ENCODE peak calls at places on chromosomes 3 and 15, in four cellular contexts. H is IMR-90, B is mesenchymal stem cell, M is neuronal stem cell. G is an unnamed sample. For H3K4me1, the result is how much of the 10 kb centered on the place peaks cover.

GRCh38 chr3:185688808-185689207 is 102.7 kb downstream of the SENP2 start:
- DNase-seq in H (peak), B (peak), M (no peak), G (peak)

GRCh38 chr15:42670441-42670840 is 66.5 kb downstream of the CDAN1 start:
- DNase-seq in H (no peak), B (no peak), M (no peak), G (no peak)

GRCh38 chr3:162087361-162087760 is 590.8 kb downstream of the OTOL1 start:
- DNase-seq in H (no peak), B (no peak), M (no peak), G (no peak)

GRCh38 chr3:177358085-177358967 is 161.0 kb upstream of the TBL1XR1 start:
- DNase-seq in H (peak), B (peak), M (no peak), G (peak)

GRCh38 chr3:197874064-197874463 is 75.9 kb upstream of the RPL35A start:
- DNase-seq in H (no peak), B (no peak), M (no peak), G (no peak)

GRCh38 chr15:101225658-101226057 is 26.2 kb downstream of the CHSY1 start:
- DNase-seq in H (peak), B (peak), M (no peak), G (no peak)

GRCh38 chr15:57554063-57554820 is 37.5 kb upstream of the MYZAP start:
- DNase-seq in H (no peak), B (no peak), M (no peak), G (no peak)

GRCh38 chr3:35946121-35946856 is 307.0 kb downstream of the ARPP21 start:
- DNase-seq in H (peak), B (peak), M (peak), G (no peak)

GRCh38 chr3:107969994-107970896 is 120.6 kb downstream of the CD47 start:
- DNase-seq in H (peak), B (no peak), M (no peak), G (no peak)

GRCh38 chr15:31278056-31278445 is 48.6 kb upstream of the KLF13 start:
- DNase-seq in H (no peak), B (no peak), M (no peak), G (peak)

GRCh38 chr3:111904376-111905241 is 45.5 kb downstream of the PHLDB2 start:
- DNase-seq in H (peak), B (peak), M (no peak), G (no peak)

GRCh38 chr3:81891056-81891455 is 129.6 kb upstream of the GBE1 start:
- DNase-seq in H (no peak), B (no peak), M (no peak), G (no peak)

GRCh38 chr3:194272221-194272620 is 78.9 kb downstream of the CPN2 start:
- DNase-seq in H (no peak), B (no peak), M (no peak), G (peak)

GRCh38 chr3:101827211-101828174 is 21.8 kb upstream of the NFKBIZ start:
- DNase-seq in H (peak), B (peak), M (peak), G (peak)

GRCh38 chr3:72663429-72663828 is 184.8 kb downstream of the SHQ1 start:
- DNase-seq in H (no peak), B (peak), M (no peak), G (no peak)

GRCh38 chr3:57512174-57512573 is 32.0 kb downstream of the DNAH12 start:
- DNase-seq in H (peak), B (peak), M (no peak), G (no peak)

DNA sequence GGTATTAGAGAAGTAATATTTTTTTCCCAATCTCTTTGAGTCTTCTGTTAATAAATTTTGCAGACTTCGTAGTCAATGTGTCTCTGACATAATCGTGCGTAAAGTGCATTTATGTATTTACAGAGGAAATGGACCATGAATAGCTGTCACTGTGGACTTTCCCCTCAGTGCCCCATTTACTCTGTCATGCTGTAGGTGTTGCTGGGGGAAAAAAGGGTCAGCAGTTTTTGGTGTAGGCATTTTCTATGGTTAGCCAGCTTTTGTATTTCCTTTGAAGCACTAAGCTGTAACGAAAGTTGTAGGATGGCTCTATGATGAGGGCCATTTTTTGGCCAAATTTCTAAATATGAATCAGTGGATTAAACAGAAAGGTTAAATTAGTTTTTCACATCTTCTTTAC is 598.4 kb downstream of the FGF12 start:
- DNase-seq in H (no peak), B (no peak), M (no peak), G (no peak)
- H3K4me1 ChIP-seq in H (under half), B (under half), M (under half), G (under half)

GRCh38 chr3:45700570-45701073 is 11.4 kb downstream of the SACM1L start:
- DNase-seq in H (no peak), B (no peak), M (no peak), G (no peak)
- H4K91ac ChIP-seq in H (no peak), B (no peak), M (no peak), G (no peak)

DNA sequence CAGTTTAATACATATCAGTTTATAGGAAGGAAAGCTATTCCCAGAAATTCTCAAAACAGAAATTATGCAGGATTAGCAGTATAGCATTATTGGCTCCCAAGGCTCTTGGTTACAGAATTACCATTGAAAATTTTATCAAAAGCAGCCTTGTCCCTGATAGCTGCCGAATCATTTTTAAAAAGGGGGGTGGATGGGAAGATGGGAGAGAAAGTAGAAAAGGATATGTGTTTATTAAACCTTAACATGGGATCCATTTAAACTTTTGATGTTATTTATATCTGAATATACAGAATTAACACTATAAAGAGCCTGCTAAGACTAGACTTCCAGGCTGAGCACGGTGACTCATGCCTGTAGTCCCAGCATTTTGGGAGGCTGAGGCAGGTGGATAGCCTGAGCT is 10.8 kb downstream of the RCN2 start:
- DNase-seq in H (no peak), B (no peak), M (no peak), G (no peak)
- H3K4me1 ChIP-seq in H (under half), B (under half), M (under half), G (under half)

DNA sequence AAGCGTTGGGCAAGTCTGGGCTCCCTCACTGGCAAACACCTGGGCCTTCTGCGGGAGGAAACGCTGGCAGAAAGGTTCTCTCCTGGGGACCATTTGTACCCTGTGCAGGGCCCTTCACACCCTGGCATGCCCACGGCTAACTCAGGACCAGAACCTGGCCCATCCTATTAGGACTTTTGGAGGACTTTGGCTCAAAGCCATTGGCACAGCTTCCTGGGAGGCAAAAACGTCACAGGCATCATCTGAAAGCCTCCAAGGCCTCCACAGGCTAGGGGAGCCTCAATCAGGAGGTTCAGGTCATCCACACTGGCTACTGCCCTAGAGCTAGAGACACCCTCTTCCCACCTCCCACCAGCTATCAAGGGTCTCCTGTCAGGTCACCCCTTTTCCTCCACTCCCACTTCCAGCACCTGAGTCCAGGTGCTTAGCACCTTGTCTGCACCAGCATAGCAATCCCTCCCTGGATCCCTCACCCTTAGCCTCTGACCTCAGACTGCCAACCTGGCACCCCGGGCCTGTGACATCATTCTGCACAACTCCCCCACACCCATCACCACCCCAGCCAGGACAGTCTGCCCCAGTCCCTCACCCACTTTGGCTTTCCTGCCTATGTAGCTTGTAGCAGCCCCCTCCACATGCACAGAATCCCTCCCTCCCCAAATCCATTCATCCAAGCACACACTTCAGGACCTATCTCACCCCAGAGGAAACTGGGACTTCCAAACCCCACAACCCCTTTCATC is 644 bp upstream of the PLXNB1 start:
- DNase-seq in H (no peak), B (no peak), M (no peak), G (no peak)
- H4K91ac ChIP-seq in H (peak), B (no peak), M (no peak), G (no peak)

GRCh38 chr15:66733976-66734375 is 31.9 kb downstream of the SMAD6 start:
- DNase-seq in H (no peak), B (no peak), M (no peak), G (no peak)

GRCh38 chr15:66735909-66736305 is 33.9 kb downstream of the SMAD6 start:
- DNase-seq in H (no peak), B (no peak), M (no peak), G (no peak)

GRCh38 chr15:66737243-66738010 is 35.4 kb downstream of the SMAD6 start:
- DNase-seq in H (no peak), B (no peak), M (no peak), G (no peak)

GRCh38 chr15:66738116-66738515 is 36.1 kb downstream of the SMAD6 start:
- DNase-seq in H (no peak), B (no peak), M (no peak), G (no peak)

GRCh38 chr15:66734961-66735908 is 33.2 kb downstream of the SMAD6 start:
- DNase-seq in H (no peak), B (no peak), M (no peak), G (no peak)
- H3K4me1 ChIP-seq in H (under half), B (under half), M (under half), G (under half)

GRCh38 chr3:160449660-160450598 is at the start of gene TRIM59:
- DNase-seq in H (peak), B (peak), M (peak), G (peak)
- H4K91ac ChIP-seq in H (peak), B (peak), M (peak), G (no peak)

GRCh38 chr15:70192041-70192440 is 94.3 kb upstream of the TLE3 start:
- DNase-seq in H (no peak), B (no peak), M (no peak), G (no peak)

GRCh38 chr15:70192490-70192889 is 94.8 kb upstream of the TLE3 start:
- DNase-seq in H (no peak), B (no peak), M (no peak), G (no peak)

GRCh38 chr15:70195171-70195807 is 97.6 kb upstream of the TLE3 start:
- DNase-seq in H (no peak), B (no peak), M (no peak), G (no peak)

GRCh38 chr15:70194266-70194665 is 96.5 kb upstream of the TLE3 start:
- DNase-seq in H (no peak), B (no peak), M (no peak), G (no peak)

GRCh38 chr15:70193734-70194133 is 96.0 kb upstream of the TLE3 start:
- DNase-seq in H (no peak), B (no peak), M (no peak), G (no peak)
- H3K4me1 ChIP-seq in H (under half), B (under half), M (under half), G (under half)